ENCODE peak calls at places on chromosomes 13 and 19, in six cellular contexts. V, G, F, M, Z and Q are unnamed samples. For H3K4me1, the result is how much of the 10 kb centered on the place peaks cover.

GRCh38 chr13:86932935-86933334 is 738.2 kb upstream of the SLITRK5 start:
- DNase-seq in G (no peak), V (no peak), Z (no peak), F (no peak), M (no peak), Q (no peak)

GRCh38 chr19:4791183-4792018 is at the start of gene FEM1A:
- DNase-seq in V (peak), M (peak), Z (peak), F (peak), G (peak), Q (peak)

GRCh38 chr13:21237081-21237480 is 60.6 kb downstream of the MRPL57 start:
- DNase-seq in Z (no peak), G (no peak), F (no peak), M (no peak), V (no peak), Q (no peak)

GRCh38 chr19:2630352-2631001 is 72.0 kb downstream of the GNG7 start:
- DNase-seq in F (no peak), V (no peak), G (no peak), Z (no peak), M (no peak), Q (no peak)

GRCh38 chr19:45156751-45157150 is 4.0 kb downstream of the NKPD1 start:
- DNase-seq in F (peak), M (no peak), V (no peak), Z (no peak), G (no peak), Q (no peak)

GRCh38 chr13:94435604-94436226 is 43.8 kb downstream of the DCT start:
- DNase-seq in M (no peak), G (no peak), F (no peak), Z (no peak), V (peak), Q (peak)

GRCh38 chr19:34416021-34416545 is 11.9 kb downstream of the PDCD2L start:
- DNase-seq in F (no peak), M (no peak), G (no peak), Z (no peak), V (no peak), Q (no peak)

GRCh38 chr13:107992542-107992941 is 222.8 kb downstream of the LIG4 start:
- DNase-seq in M (no peak), V (no peak), G (no peak), Z (no peak), F (no peak), Q (no peak)

GRCh38 chr19:10228925-10229324 is 2.2 kb downstream of the S1PR2 start:
- DNase-seq in Z (no peak), F (no peak), V (peak), M (no peak), G (peak), Q (peak)

GRCh38 chr19:49114630-49115363 is 627 bp downstream of the LIN7B start:
- DNase-seq in G (peak), Z (peak), F (peak), V (no peak), M (peak), Q (peak)

GRCh38 chr13:44523176-44524017 is 52.7 kb downstream of the TSC22D1 start:
- DNase-seq in V (peak), M (no peak), Z (no peak), F (no peak), G (no peak), Q (no peak)

GRCh38 chr13:112708560-112709240 is 18.9 kb downstream of the ATP11A start:
- DNase-seq in M (peak), Z (no peak), F (no peak), G (no peak), V (no peak), Q (no peak)

GRCh38 chr13:100674363-100674847 is at the start of gene TMTC4:
- DNase-seq in G (no peak), Z (no peak), V (no peak), M (no peak), F (no peak), Q (no peak)

GRCh38 chr19:42176990-42177685 is 40.3 kb downstream of the DEDD2 start:
- DNase-seq in V (peak), G (peak), M (peak), Z (peak), F (peak), Q (peak)

GRCh38 chr19:42389899-42390298 is at the start of gene CNFN:
- DNase-seq in F (no peak), V (no peak), Z (no peak), G (no peak), M (no peak), Q (no peak)

GRCh38 chr19:12788682-12789097 is 2.6 kb upstream of the JUNB start:
- DNase-seq in V (peak), Z (peak), G (no peak), F (peak), M (peak), Q (no peak)

GRCh38 chr13:42971670-42972355 is 20.2 kb downstream of the EPSTI1 start:
- DNase-seq in V (no peak), Z (no peak), F (no peak), G (no peak), M (no peak), Q (no peak)

GRCh38 chr19:6161271-6161850 is 25.9 kb downstream of the ACSBG2 start:
- DNase-seq in Z (no peak), V (peak), F (no peak), M (no peak), G (no peak), Q (peak)

GRCh38 chr19:15445807-15446376 is 3.9 kb downstream of the WIZ start:
- DNase-seq in Z (no peak), V (no peak), F (no peak), G (no peak), M (no peak), Q (no peak)

GRCh38 chr19:46748325-46749109 is 2.3 kb upstream of the STRN4 start:
- DNase-seq in Z (peak), F (no peak), V (peak), G (peak), M (peak), Q (peak)

GRCh38 chr19:6739390-6739883 is at the start of gene TRIP10:
- DNase-seq in M (peak), F (peak), Z (peak), V (peak), G (peak), Q (peak)

GRCh38 chr13:51518847-51519246 is 65.4 kb upstream of the WDFY2 start:
- DNase-seq in Z (no peak), G (no peak), M (no peak), F (no peak), V (no peak), Q (no peak)

GRCh38 chr13:41060723-41061074 is 610 bp upstream of the WBP4 start:
- DNase-seq in M (peak), V (peak), G (peak), Z (peak), F (peak), Q (peak)

GRCh38 chr13:101416181-101417042 is at the start of gene NALCN:
- DNase-seq in M (peak), V (peak), F (peak), Z (no peak), G (no peak), Q (no peak)

GRCh38 chr13:34347784-34348573 is 530.0 kb downstream of the RFC3 start:
- DNase-seq in M (no peak), G (no peak), Z (no peak), V (no peak), F (no peak), Q (no peak)

GRCh38 chr19:39132344-39132969 is 6.9 kb downstream of the PAK4 start:
- DNase-seq in V (no peak), F (no peak), Z (no peak), G (no peak), M (no peak), Q (no peak)

DNA sequence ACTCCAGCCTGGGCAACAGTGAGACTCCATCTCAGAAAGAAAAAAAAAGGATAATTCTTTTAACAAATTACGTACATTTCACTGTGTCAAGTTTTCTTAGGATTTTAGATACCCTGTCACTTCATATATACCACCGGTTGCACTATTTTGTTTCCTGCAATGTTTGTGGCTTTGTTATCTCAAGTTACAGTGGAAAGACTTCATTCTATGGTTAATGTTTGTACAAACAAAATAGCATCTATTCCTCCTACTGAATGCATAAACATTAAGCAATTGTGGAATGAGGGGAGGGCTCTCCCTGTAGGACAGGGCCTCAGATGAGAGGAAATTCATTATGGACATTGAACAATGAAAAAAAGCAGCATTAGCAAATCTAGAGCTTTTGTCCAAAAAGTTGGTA is 120.1 kb downstream of the DNAJC3 start:
- DNase-seq in M (no peak), F (no peak), V (no peak), Z (no peak), G (no peak), Q (no peak)
- H3K4me1 ChIP-seq in M (under half), F (under half), V (under half), Z (under half), G (under half), Q (under half)

DNA sequence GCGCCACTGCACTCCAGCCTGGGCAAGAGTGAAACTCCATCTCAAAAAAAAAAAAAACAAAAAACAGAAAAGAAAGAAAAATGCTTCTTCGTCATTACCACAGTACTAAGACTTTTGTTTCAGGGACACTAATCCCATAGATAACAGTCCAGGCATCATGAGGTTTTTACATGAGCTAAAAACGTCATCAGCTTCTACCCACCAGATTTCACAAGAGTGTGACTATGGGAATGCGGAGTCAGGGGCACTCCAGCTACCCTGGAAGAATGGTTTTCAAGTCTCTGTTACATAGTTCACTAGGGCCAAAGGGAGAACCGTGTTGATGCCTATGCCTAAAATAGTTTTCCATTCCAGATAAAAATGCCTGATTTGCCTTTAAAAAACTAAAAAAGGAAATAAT is 33.2 kb downstream of the RAB20 start:
- DNase-seq in G (no peak), M (no peak), V (no peak), F (no peak), Z (no peak), Q (no peak)
- H3K4me1 ChIP-seq in G (under half), M (under half), V (under half), F (half or more), Z (half or more), Q (under half)

GRCh38 chr19:31271569-31271911 is 77.7 kb downstream of the TSHZ3 start:
- DNase-seq in M (no peak), G (no peak), F (no peak), Z (no peak), V (no peak), Q (no peak)

GRCh38 chr19:31268751-31269150 is 80.5 kb downstream of the TSHZ3 start:
- DNase-seq in Z (no peak), G (no peak), F (no peak), V (no peak), M (no peak), Q (no peak)

GRCh38 chr19:31269425-31270127 is 79.7 kb downstream of the TSHZ3 start:
- DNase-seq in Z (no peak), M (no peak), V (no peak), F (no peak), G (no peak), Q (no peak)

GRCh38 chr19:31272707-31273106 is 76.5 kb downstream of the TSHZ3 start:
- DNase-seq in V (no peak), F (no peak), Z (no peak), M (peak), G (no peak), Q (no peak)

GRCh38 chr19:31270897-31271568 is 78.2 kb downstream of the TSHZ3 start:
- DNase-seq in G (no peak), M (no peak), Z (peak), V (no peak), F (no peak), Q (no peak)
- H3K4me1 ChIP-seq in G (under half), M (under half), Z (under half), V (under half), F (under half), Q (under half)

GRCh38 chr19:14405758-14406644 is 13.1 kb downstream of the DDX39A start:
- DNase-seq in V (peak), F (peak), G (peak), Z (peak), M (peak), Q (peak)
- H3K4me1 ChIP-seq in V (under half), F (under half), G (under half), Z (under half), M (under half), Q (under half)

DNA sequence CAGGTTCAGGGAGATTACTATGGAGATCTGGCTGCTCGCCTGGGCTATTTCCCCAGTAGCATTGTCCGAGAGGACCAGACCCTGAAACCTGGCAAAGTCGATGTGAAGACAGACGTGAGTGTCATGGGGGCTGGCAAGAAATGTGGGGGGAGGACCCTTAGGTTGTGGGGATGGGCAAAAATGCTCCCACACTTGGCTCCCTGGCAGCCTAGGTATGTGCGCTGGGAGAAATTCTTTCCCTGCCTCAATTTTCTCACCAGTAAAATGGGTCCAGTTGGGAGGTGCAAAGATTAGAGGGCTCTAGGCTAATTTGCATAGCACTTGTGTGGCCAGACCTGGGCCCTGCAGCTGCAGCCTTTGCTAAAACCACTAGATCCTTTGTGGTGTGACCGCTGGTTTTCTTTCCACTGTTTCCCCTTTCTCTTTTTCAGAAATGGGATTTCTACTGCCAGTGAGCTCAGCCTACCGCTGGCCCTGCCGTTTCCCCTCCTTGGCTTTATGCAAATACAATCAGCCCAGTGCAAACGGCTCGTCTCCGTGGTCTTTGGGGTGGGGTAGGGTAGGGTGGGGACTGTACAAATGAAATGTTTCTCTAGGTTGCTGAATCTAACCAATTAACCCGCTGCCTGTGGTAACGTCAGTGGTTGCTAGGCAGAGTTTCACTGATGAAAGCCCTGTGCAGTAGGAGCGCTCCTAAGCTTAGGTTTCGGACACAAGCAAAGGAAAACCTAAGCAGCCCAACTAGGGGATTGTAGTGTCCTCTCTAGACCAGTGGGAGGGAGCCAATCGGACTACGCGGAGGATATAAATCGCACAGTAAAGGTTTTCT is 867 bp upstream of the RAB4B start:
- DNase-seq in Z (peak), M (peak), F (no peak), G (peak), V (peak), Q (peak)
- H3K4me1 ChIP-seq in Z (under half), M (under half), F (under half), G (under half), V (under half), Q (under half)

GRCh38 chr13:48530833-48531232 is 2.0 kb downstream of the RCBTB2 start:
- DNase-seq in F (no peak), Z (no peak), G (no peak), V (no peak), M (no peak), Q (peak)

GRCh38 chr13:48528720-48529119 is 4.2 kb downstream of the RCBTB2 start:
- DNase-seq in Z (no peak), F (no peak), M (no peak), V (no peak), G (no peak), Q (no peak)

GRCh38 chr13:48531416-48532145 is 1.3 kb downstream of the RCBTB2 start:
- DNase-seq in Z (no peak), F (no peak), G (peak), V (peak), M (no peak), Q (peak)

GRCh38 chr13:48526269-48526668 is 6.6 kb downstream of the RCBTB2 start:
- DNase-seq in F (no peak), V (no peak), Z (no peak), G (peak), M (no peak), Q (no peak)

DNA sequence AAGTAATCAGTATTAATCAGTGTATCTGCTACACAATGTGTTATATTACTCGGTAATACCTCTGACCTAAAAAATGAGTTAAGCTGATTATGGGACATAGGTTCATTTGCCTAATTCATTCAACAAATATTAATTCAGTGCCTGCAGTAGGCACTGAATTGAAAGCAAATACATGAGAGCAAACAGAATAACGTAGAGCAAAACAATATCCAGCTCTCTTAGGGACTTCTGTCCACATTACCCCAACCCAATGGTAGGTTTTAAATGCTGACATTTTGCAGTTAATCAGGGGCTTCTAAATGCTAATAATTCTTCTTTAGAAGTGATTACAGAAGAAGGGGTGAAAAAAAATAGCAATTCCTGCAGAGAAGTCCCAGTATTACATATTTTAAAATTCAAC is 4.9 kb downstream of the RCBTB2 start:
- DNase-seq in M (no peak), Z (no peak), F (no peak), G (no peak), V (no peak), Q (no peak)
- H3K4me1 ChIP-seq in M (under half), Z (under half), F (under half), G (under half), V (under half), Q (half or more)

DNA sequence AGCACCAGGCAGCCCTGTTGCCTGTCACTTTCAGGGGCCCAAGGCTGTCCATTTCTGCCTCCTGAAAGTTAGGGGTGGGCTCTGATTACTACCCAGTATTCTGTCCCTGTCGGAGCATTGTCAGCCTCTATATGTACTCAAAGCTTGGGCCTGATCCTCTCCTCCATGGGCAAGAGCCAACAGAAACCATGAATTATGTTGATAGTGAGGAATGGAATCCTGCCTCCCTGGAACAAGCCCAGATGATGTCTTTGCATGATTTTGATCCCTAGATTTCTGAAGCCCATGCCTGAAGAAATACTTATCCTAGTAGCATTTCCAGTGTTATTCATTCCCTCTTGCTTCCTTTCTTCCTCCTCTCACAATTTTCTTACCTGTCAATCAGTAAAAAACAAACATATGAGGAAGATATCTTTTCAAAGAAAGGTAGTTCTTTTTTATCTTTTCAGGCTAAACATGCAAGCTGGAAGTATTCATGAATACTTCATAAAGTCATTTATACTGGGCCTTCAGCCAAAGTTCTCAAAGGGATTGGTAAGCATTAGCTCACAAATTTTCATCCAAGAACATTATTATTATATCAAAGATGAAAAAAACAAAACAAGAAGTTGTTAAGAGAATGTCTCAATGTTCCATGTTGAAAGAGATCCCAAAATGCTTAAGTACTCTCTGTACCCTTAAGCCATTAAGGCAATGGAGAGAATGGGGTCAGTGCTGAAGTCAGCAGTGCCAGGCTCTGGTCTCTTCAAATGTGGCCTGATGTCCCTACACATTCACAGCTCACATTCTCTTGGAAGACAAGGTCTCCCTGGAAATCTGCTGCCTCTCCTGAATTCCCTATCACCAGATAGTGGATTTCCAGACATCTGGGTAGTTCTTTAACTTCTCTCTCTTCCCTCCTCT is 171.7 kb downstream of the NHLRC3 start:
- DNase-seq in M (no peak), V (no peak), G (no peak), Z (no peak), F (no peak), Q (no peak)
- H3K4me1 ChIP-seq in M (under half), V (under half), G (under half), Z (under half), F (under half), Q (under half)

DNA sequence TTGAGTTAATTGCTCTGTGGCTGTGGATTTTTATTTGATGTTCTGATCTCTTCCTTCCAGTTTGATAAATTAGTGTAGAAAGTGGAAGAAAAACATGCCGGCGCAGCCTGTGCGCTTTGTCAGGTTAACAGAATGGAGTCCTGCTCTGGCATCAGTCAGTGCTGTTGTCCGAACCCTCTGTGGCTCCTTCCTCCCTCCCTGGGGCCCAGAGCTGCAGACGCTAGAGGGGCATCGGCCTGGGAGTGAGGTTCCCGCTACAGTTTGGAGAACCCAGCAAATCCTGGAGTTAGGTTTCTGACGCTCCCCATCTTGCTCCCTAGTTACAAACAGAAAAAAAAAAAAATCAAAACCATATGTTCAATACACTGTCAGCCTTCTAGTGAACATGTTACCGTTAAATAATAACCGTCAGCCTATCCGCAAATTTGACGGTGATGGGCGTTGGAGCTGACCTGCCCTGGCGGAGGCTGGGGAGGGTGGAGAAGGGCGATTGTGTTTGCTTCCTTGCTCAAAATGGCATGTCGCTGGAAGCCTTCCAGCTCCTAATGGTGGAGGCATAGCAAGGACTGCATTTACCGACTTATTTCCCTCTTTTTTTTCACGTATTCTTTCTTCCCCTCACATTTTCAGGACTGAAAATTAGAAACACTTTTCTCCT is 13.5 kb downstream of the MBNL2 start:
- DNase-seq in M (no peak), F (no peak), G (no peak), Z (no peak), V (no peak), Q (no peak)
- H3K4me1 ChIP-seq in M (under half), F (half or more), G (under half), Z (half or more), V (under half), Q (under half)

GRCh38 chr19:18412610-18413239 is 6.5 kb upstream of the SSBP4 start:
- DNase-seq in M (peak), G (no peak), Z (no peak), V (no peak), F (no peak), Q (no peak)
- H3K4me1 ChIP-seq in M (under half), G (under half), Z (under half), V (under half), F (under half), Q (under half)